ENCODE peak calls at places on chromosomes 1 and 21, in eight cellular contexts. K, S, V, P, A, T, Q and M are unnamed samples.

GRCh38 chr21:42570841-42571387 is 57.3 kb downstream of the SLC37A1 start:
- DNase-seq in P (no peak), K (no peak), S (no peak), T (no peak), Q (peak), V (peak), A (no peak), M (peak)

GRCh38 chr1:26844389-26844788 is 17.9 kb downstream of the ZDHHC18 start:
- DNase-seq in A (no peak), Q (no peak), V (no peak), T (no peak), S (no peak), P (no peak), K (no peak), M (no peak)

GRCh38 chr1:234970731-234971476 is 157.7 kb downstream of the TOMM20 start:
- DNase-seq in P (peak), K (peak), S (peak), A (peak), V (no peak), Q (no peak), T (peak), M (no peak)

GRCh38 chr21:44616591-44616926 is 4.7 kb downstream of the KRTAP10-8 start:
- DNase-seq in V (no peak), K (no peak), Q (no peak), S (no peak), A (no peak), P (no peak), T (no peak), M (no peak)

GRCh38 chr1:26744075-26744958 is 43.4 kb upstream of the PIGV start:
- DNase-seq in K (peak), V (peak), T (peak), A (peak), S (peak), Q (peak), P (peak), M (peak)

GRCh38 chr1:107896946-107897345 is 68.0 kb downstream of the VAV3 start:
- DNase-seq in K (no peak), T (no peak), V (no peak), A (no peak), Q (no peak), P (peak), S (no peak), M (no peak)

GRCh38 chr1:26690576-26691031 is 5.2 kb upstream of the ARID1A start:
- DNase-seq in V (no peak), A (no peak), P (no peak), S (no peak), K (no peak), T (no peak), Q (no peak), M (no peak)

GRCh38 chr1:157429841-157430240 is 122.5 kb downstream of the FCRL5 start:
- DNase-seq in A (peak), T (no peak), K (peak), Q (no peak), S (peak), V (no peak), P (no peak), M (no peak)

GRCh38 chr1:83996621-83997020 is 2.3 kb downstream of the TTLL7 start:
- DNase-seq in Q (no peak), K (peak), S (peak), P (no peak), A (peak), T (no peak), V (no peak), M (no peak)

GRCh38 chr1:199510314-199510713 is 517.2 kb upstream of the NR5A2 start:
- DNase-seq in S (no peak), K (no peak), P (no peak), A (no peak), V (no peak), T (no peak), Q (no peak), M (no peak)

GRCh38 chr21:44370027-44370735 is 16.8 kb downstream of the TRPM2 start:
- DNase-seq in A (peak), V (peak), Q (no peak), T (no peak), P (no peak), K (peak), S (peak), M (peak)

GRCh38 chr21:43287111-43287973 is 118.5 kb downstream of the CRYAA start:
- DNase-seq in P (peak), A (peak), V (no peak), T (no peak), Q (peak), S (no peak), K (no peak), M (no peak)

GRCh38 chr1:24786191-24786590 is 40.9 kb downstream of the CLIC4 start:
- DNase-seq in P (peak), S (no peak), T (no peak), V (no peak), Q (no peak), A (peak), K (peak), M (no peak)

GRCh38 chr1:8394456-8395321 is 76.8 kb downstream of the SLC45A1 start:
- DNase-seq in A (peak), K (peak), T (no peak), P (no peak), Q (no peak), V (no peak), S (peak), M (no peak)

GRCh38 chr1:51516639-51517158 is 2.4 kb downstream of the EPS15 start:
- DNase-seq in T (no peak), Q (no peak), V (no peak), S (peak), P (no peak), K (no peak), A (no peak), M (no peak)

GRCh38 chr1:235941852-235942624 is 75.3 kb upstream of the LYST start:
- DNase-seq in T (no peak), V (no peak), Q (no peak), K (no peak), S (no peak), P (peak), A (peak), M (no peak)

GRCh38 chr1:243286409-243287127 is 30.7 kb downstream of the SDCCAG8 start:
- DNase-seq in K (peak), V (no peak), T (no peak), P (peak), Q (no peak), A (peak), S (no peak), M (no peak)

GRCh38 chr1:70963374-70963773 is 84.2 kb downstream of the PTGER3 start:
- DNase-seq in Q (no peak), K (no peak), T (no peak), S (no peak), P (no peak), A (no peak), V (no peak), M (no peak)

GRCh38 chr1:44090409-44091252 is 28.0 kb upstream of the KLF17 start:
- DNase-seq in V (no peak), T (no peak), P (no peak), S (no peak), Q (no peak), K (no peak), A (no peak), M (no peak)

GRCh38 chr1:94118013-94118412 is 2.9 kb downstream of the ABCA4 start:
- DNase-seq in P (no peak), K (no peak), A (no peak), Q (no peak), T (no peak), S (no peak), V (no peak), M (no peak)

GRCh38 chr1:76250317-76250716 is 175.8 kb downstream of the ST6GALNAC3 start:
- DNase-seq in K (no peak), P (no peak), S (no peak), Q (no peak), A (no peak), T (no peak), V (no peak), M (no peak)

GRCh38 chr1:234680331-234680904 is 70.4 kb upstream of the IRF2BP2 start:
- DNase-seq in V (no peak), S (no peak), K (no peak), Q (no peak), T (no peak), P (no peak), A (no peak), M (no peak)

GRCh38 chr21:31872072-31872451 is 758 bp upstream of the HUNK start:
- DNase-seq in A (no peak), S (no peak), Q (no peak), P (no peak), K (no peak), T (no peak), V (no peak), M (no peak)

GRCh38 chr1:200405273-200405672 is 4.6 kb downstream of the ZNF281 start:
- DNase-seq in K (peak), S (no peak), P (peak), A (peak), T (no peak), Q (no peak), V (no peak), M (no peak)

GRCh38 chr1:223535261-223535778 is 130.2 kb downstream of the CAPN8 start:
- DNase-seq in T (no peak), K (no peak), V (no peak), Q (no peak), S (no peak), A (no peak), P (no peak), M (no peak)

GRCh38 chr1:228370439-228370940 is 36.1 kb downstream of the TRIM11 start:
- DNase-seq in V (no peak), A (no peak), Q (peak), T (no peak), K (no peak), P (no peak), S (no peak), M (peak)

GRCh38 chr21:41220208-41220733 is 52.3 kb downstream of the BACE2 start:
- DNase-seq in K (peak), T (no peak), A (no peak), P (no peak), V (no peak), S (no peak), Q (no peak), M (no peak)

GRCh38 chr1:93681549-93682412 is at the start of gene BCAR3:
- DNase-seq in V (peak), S (peak), P (peak), T (peak), A (peak), Q (peak), K (peak), M (peak)

GRCh38 chr1:52955129-52955970 is 28.3 kb downstream of the SCP2 start:
- DNase-seq in T (no peak), K (peak), A (peak), Q (no peak), V (no peak), S (peak), P (no peak), M (no peak)

DNA sequence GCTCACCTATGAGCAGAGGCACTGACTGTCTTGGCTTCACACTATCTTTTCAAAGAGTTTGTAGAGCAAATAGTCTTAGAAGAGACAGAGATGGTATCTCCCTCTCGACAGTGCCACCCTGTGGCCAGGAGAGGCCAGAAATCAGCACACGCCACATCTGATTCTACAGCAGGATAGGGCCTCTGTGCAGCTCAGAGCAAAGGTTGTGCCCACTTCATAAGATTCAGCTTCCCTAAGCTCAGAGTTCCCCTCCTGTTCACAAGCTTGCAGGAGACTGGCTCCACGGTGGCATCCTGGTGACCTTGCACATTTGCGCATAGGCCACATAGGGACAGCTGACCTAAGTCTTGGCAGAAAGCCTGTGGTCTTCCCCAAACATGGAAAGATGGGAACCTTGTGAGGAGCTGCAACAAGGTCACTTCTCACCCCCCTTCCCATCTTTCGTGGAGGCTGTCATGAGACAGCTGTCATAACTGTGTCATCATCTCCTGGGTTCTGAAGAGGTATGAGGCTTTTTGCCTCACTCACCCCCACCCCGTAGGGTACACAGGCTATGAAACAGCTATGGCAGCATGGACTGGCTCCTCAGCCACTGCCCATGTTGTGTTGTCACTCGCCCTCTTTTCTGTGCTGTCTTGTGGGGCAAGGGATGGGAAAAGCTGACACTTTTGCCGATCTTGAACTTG is 3.0 kb downstream of the ITLN2 start:
- DNase-seq in K (peak), P (peak), Q (no peak), A (peak), T (peak), S (peak), V (peak), M (peak)
- TF ChIP-seq CTCF in K (peak), P (peak), Q (peak), A (peak), T (peak), S (peak), V (peak), M (peak)

GRCh38 chr1:193339396-193339795 is 153.0 kb upstream of the B3GALT2 start:
- DNase-seq in V (no peak), T (no peak), K (no peak), Q (no peak), P (no peak), A (no peak), S (no peak), M (no peak)

GRCh38 chr1:193333166-193333565 is 146.8 kb upstream of the B3GALT2 start:
- DNase-seq in A (no peak), S (no peak), K (no peak), P (no peak), T (no peak), V (no peak), Q (no peak), M (no peak)

GRCh38 chr1:193335797-193336428 is 149.5 kb upstream of the B3GALT2 start:
- DNase-seq in A (peak), T (no peak), K (peak), V (no peak), Q (no peak), S (peak), P (no peak), M (no peak)

GRCh38 chr1:193342811-193343210 is 156.4 kb upstream of the B3GALT2 start:
- DNase-seq in Q (no peak), V (no peak), P (no peak), T (no peak), A (no peak), S (no peak), K (no peak), M (no peak)

GRCh38 chr1:193338194-193338593 is 151.8 kb upstream of the B3GALT2 start:
- DNase-seq in P (no peak), Q (no peak), K (no peak), S (peak), T (no peak), A (peak), V (no peak), M (no peak)
- TF ChIP-seq CTCF in P (no peak), Q (no peak), K (peak), S (no peak), T (no peak), A (peak), V (no peak), M (no peak)

GRCh38 chr1:206001476-206001888 is 1.7 kb downstream of the RAB7B start:
- DNase-seq in K (peak), V (no peak), T (no peak), Q (no peak), P (peak), A (peak), S (peak), M (peak)
- TF ChIP-seq CTCF in K (no peak), V (no peak), T (no peak), Q (no peak), P (no peak), A (no peak), S (peak), M (no peak)

DNA sequence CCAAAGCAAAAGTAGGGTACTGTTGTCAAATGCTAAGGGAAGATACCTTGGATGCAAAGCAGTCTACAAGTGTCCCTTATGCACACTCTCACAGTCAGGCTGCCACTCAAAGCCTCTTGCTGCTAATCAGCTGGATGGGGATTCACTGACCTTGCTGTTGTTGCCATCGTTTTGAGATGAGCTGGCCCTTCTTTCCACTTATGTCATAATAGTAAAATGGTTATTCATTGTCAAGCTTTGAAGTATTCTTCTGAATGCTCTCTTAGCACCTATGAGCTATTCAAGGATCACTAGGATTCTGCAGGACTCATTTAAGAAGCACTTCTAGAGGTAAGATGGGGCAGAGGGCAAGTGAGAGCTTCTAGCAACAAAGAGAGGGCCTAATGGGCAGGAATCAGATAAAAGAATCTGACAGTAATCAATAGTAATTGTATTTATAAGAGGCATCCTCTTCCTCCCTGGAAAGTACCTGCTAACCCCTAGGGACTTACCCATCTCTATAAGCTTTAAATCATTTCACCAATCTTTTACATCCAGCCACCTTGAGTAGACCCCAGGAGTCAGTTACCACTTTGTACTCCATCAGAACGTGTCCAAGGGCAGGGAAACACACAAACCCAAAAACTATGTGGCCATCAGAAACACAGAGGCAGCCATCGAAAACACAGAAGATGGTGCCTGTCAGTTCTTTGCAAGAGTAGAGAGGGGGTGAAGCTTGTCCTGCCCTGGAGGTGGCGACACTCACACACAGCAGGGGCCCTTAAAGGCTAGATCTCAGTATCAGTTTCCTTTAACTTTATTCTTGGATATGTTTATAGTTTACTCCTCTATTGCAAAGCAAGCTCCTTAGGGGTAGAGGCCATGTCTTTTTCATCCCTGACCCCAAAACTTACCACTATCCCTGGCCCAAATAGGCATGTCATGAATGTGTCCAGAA is 103.7 kb upstream of the NFIA start:
- DNase-seq in K (peak), P (peak), Q (no peak), V (no peak), S (no peak), A (peak), T (no peak), M (no peak)
- TF ChIP-seq CTCF in K (peak), P (peak), Q (peak), V (peak), S (peak), A (peak), T (peak), M (no peak)

GRCh38 chr1:113109908-113110554 is 37.0 kb downstream of the LRIG2 start:
- DNase-seq in V (no peak), T (peak), A (peak), S (peak), Q (no peak), P (no peak), K (peak), M (no peak)
- TF ChIP-seq CTCF in V (no peak), T (no peak), A (peak), S (peak), Q (peak), P (no peak), K (peak), M (peak)

GRCh38 chr1:226407497-226408284 is at the start of gene PARP1:
- DNase-seq in T (peak), A (peak), Q (peak), K (peak), V (peak), S (peak), P (peak), M (peak)
- TF ChIP-seq CTCF in T (peak), A (peak), Q (peak), K (peak), V (peak), S (peak), P (no peak), M (peak)

DNA sequence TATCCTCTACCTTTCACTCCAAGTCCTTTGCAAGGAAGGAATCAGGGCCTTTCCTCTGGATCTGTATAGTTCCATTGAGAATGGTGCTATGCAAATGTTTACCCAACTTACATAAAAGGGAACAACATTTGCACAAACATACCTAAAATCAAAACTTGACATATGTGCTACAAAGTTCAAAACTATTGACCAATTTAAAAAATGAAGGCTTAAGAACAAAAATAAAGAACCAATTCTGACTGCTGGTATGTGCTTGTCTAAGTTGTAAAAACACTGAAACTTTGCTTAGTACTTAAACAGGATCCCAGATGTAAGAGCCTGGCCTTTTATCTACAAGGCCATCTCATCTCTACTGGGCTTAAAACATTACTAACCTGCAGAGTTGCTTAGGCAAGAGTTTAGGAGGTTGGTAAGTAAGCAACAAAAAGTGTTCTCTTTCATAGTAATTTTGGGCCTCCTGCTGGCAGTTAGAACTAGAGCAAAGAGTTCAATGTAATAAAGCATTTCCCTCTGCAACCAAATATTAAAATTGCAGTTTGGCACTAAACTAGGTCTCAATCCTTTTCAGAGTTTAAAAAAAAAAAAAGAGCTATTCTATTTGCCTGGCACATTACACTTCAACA is 2.0 kb downstream of the SCMH1 start:
- DNase-seq in Q (no peak), S (peak), A (peak), V (no peak), K (peak), T (no peak), P (peak), M (no peak)
- TF ChIP-seq CTCF in Q (peak), S (peak), A (peak), V (peak), K (peak), T (no peak), P (no peak), M (peak)

DNA sequence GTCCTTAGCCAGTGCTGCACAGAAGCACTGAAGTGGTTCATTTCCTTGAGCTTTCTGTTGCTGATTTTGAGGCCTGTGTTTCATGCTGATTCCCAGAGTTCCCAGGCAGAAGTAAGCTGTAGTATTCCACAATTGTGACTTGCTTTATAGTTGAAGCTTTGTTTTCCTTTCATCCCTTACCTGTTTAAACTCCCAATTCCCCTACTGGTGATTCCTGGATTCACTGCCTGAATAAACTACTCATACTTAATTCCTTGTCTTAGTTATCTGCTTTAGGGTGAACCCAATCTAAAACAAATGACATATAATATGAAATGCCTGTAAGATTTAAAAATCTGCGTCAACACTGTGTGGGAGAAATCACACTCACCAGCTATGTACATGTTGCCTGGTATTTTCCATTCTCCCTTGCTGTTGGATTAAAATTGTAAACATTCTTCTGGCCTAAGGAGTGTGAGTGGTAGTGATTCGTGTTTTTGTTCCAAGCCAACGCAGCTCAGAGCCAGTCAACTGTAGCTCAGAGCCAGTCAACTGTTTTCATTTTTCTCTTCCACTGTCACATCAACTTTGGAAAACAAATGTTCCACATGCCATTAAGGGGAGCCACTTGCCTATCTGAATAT is 879.4 kb downstream of the MRPL39 start:
- DNase-seq in T (no peak), K (no peak), V (no peak), S (no peak), P (no peak), A (no peak), Q (no peak), M (no peak)
- TF ChIP-seq CTCF in T (no peak), K (no peak), V (no peak), S (no peak), P (no peak), A (no peak), Q (no peak), M (no peak)